ENCODE peak calls at places on chromosome 20, in five cellular contexts. V is NCI-H460, S is NCI-H1092 treated with DMSO at 0.1 percent for 48 hours, I is T-helper 1 cell, U is suprapubic skin. R is an unnamed sample.

GRCh38 chr20:48758206-48758820 is 69.5 kb downstream of the PREX1 start:
- DNase-seq in V (no peak), S (no peak), I (no peak), U (no peak), R (no peak)

GRCh38 chr20:21391495-21392298 is 5.6 kb downstream of the NKX2-4 start:
- DNase-seq in V (no peak), S (no peak), I (no peak), U (no peak), R (no peak)

GRCh38 chr20:14288341-14289330 is 48.8 kb downstream of the FLRT3 start:
- DNase-seq in V (peak; percentile 31), S (no peak), I (no peak), U (no peak), R (peak; percentile 8)

GRCh38 chr20:44728835-44729342 is 13.7 kb downstream of the CCN5 start:
- DNase-seq in V (peak; percentile 97), S (peak; percentile 81), I (no peak), U (no peak), R (peak; percentile 99)

GRCh38 chr20:4667371-4667773 is 54.3 kb upstream of the PRND start:
- DNase-seq in V (no peak), S (no peak), I (no peak), U (no peak), R (no peak)

GRCh38 chr20:16290358-16290757 is 282.9 kb downstream of the KIF16B start:
- DNase-seq in V (no peak), S (no peak), I (no peak), U (no peak), R (no peak)

GRCh38 chr20:36277546-36277945 is 28.6 kb upstream of the DLGAP4 start:
- DNase-seq in V (no peak), S (no peak), I (no peak), U (no peak), R (no peak)

GRCh38 chr20:19701449-19701848 is 56.6 kb upstream of the RIN2 start:
- DNase-seq in V (no peak), S (no peak), I (no peak), U (no peak), R (no peak)

GRCh38 chr20:46057856-46058655 is 29.0 kb downstream of the SLC12A5 start:
- DNase-seq in V (no peak), S (no peak), I (no peak), U (peak; percentile 61), R (no peak)

GRCh38 chr20:52086878-52087277 is 104.7 kb downstream of the ZFP64 start:
- DNase-seq in V (no peak), S (no peak), I (no peak), U (no peak), R (no peak)

GRCh38 chr20:31924561-31924960 is 27.3 kb downstream of the PDRG1 start:
- DNase-seq in V (no peak), S (no peak), I (no peak), U (no peak), R (no peak)

GRCh38 chr20:40493071-40493470 is 196.0 kb downstream of the MAFB start:
- DNase-seq in V (no peak), S (no peak), I (no peak), U (no peak), R (no peak)

GRCh38 chr20:45835230-45836224 is 1.9 kb downstream of the SNX21 start:
- DNase-seq in V (no peak), S (no peak), I (no peak), U (peak; percentile 90), R (no peak)

GRCh38 chr20:47195573-47195972 is 160.9 kb downstream of the ZMYND8 start:
- DNase-seq in V (no peak), S (no peak), I (no peak), U (no peak), R (no peak)

GRCh38 chr20:61288331-61288784 is 36.3 kb downstream of the CDH4 start:
- DNase-seq in V (no peak), S (no peak), I (no peak), U (no peak), R (no peak)